ENCODE peak calls at places on chromosomes 6 and 20, in six cellular contexts. C is astrocyte of the cerebellum, B is stomach, P is fibroblast of lung, F is cardiac fibroblast, M is pancreas. H is an unnamed sample.
A peak's percentile ranks its signal among the peaks of the same experiment; 100 is the strongest.

GRCh38 chr6:157728183-157728881 is 94.7 kb upstream of the SNX9 start:
- DNase-seq in B (no peak), C (no peak), F (no peak), M (no peak), P (no peak), H (no peak)

GRCh38 chr6:83057705-83058321 is 7.8 kb downstream of the UBE3D start:
- DNase-seq in M (no peak), F (peak; percentile 68), B (no peak), P (peak; percentile 26), C (no peak), H (peak; percentile 64)

GRCh38 chr20:25090492-25091429 is 8.8 kb upstream of the VSX1 start:
- DNase-seq in M (no peak), P (no peak), F (no peak), B (no peak), C (no peak), H (no peak)

GRCh38 chr20:24838551-24839530 is 110.2 kb upstream of the CST7 start:
- DNase-seq in B (no peak), M (no peak), P (peak; percentile 42), F (peak; percentile 3), C (peak; percentile 38), H (peak; percentile 37)

GRCh38 chr6:13422601-13423247 is 64.7 kb downstream of the GFOD1 start:
- DNase-seq in C (peak; percentile 49), F (peak; percentile 47), B (no peak), P (peak; percentile 74), M (no peak), H (no peak)

GRCh38 chr6:45075246-45075645 is 252.9 kb upstream of the RUNX2 start:
- DNase-seq in F (peak; percentile 94), P (peak; percentile 99), B (no peak), C (peak; percentile 86), M (no peak), H (peak; percentile 97)

GRCh38 chr6:155301867-155302266 is 12.4 kb downstream of the TFB1M start:
- DNase-seq in B (no peak), C (peak; percentile 79), M (no peak), F (peak; percentile 42), P (peak; percentile 63), H (peak; percentile 33)

GRCh38 chr6:82113231-82113630 is 134.3 kb downstream of the IBTK start:
- DNase-seq in B (no peak), P (peak; percentile 41), F (no peak), C (peak; percentile 1), M (no peak), H (no peak)

GRCh38 chr20:40865095-40865494 is 163.5 kb upstream of the TOP1 start:
- DNase-seq in B (no peak), P (no peak), M (no peak), F (peak; percentile 17), C (no peak), H (peak; percentile 70)

GRCh38 chr6:17901493-17901892 is 85.9 kb downstream of the KIF13A start:
- DNase-seq in F (no peak), C (no peak), P (no peak), B (no peak), M (no peak), H (no peak)

GRCh38 chr6:78583079-78583478 is 284.3 kb upstream of the IRAK1BP1 start:
- DNase-seq in F (no peak), C (no peak), M (no peak), P (no peak), B (no peak), H (no peak)

GRCh38 chr20:23282546-23282945 is 68.0 kb upstream of the NXT1 start:
- DNase-seq in P (no peak), B (no peak), M (no peak), F (no peak), C (no peak), H (no peak)

GRCh38 chr6:148348335-148348734 is 5.7 kb downstream of the SASH1 start:
- DNase-seq in C (no peak), M (no peak), P (no peak), F (no peak), B (no peak), H (no peak)

GRCh38 chr6:158237656-158238055 is 69.5 kb downstream of the GTF2H5 start:
- DNase-seq in P (no peak), B (no peak), M (no peak), F (no peak), C (no peak), H (no peak)

GRCh38 chr6:54448617-54449016 is 140.4 kb downstream of the TINAG start:
- DNase-seq in B (no peak), F (no peak), M (no peak), P (no peak), C (no peak), H (no peak)

GRCh38 chr6:156190270-156190669 is 586.9 kb upstream of the ARID1B start:
- DNase-seq in M (no peak), C (no peak), F (no peak), B (no peak), P (no peak), H (no peak)

GRCh38 chr20:62616728-62617621 is 25.3 kb upstream of the SLCO4A1 start:
- DNase-seq in M (no peak), C (no peak), B (peak; percentile 84), P (peak; percentile 45), F (peak; percentile 75), H (peak; percentile 57)

GRCh38 chr6:2651966-2652365 is 98.8 kb downstream of the MYLK4 start:
- DNase-seq in P (no peak), F (no peak), C (no peak), M (no peak), B (no peak), H (no peak)

GRCh38 chr6:81682238-81682795 is 70.2 kb downstream of the TENT5A start:
- DNase-seq in F (no peak), P (peak; percentile 1), C (no peak), B (no peak), M (no peak), H (no peak)

GRCh38 chr6:708237-708598 is 15.3 kb upstream of the EXOC2 start:
- DNase-seq in F (no peak), C (no peak), P (no peak), M (no peak), B (no peak), H (no peak)

GRCh38 chr6:28606424-28607391 is 81.0 kb downstream of the GPX5 start:
- DNase-seq in M (no peak), B (no peak), P (peak; percentile 80), C (no peak), F (peak; percentile 68), H (peak; percentile 75)

GRCh38 chr20:37558779-37559178 is 31.1 kb upstream of the BLCAP start:
- DNase-seq in P (no peak), C (no peak), B (no peak), M (no peak), F (no peak), H (no peak)

GRCh38 chr20:43843096-43843964 is 71.3 kb upstream of the TOX2 start:
- DNase-seq in F (peak; percentile 83), P (peak; percentile 88), B (no peak), M (no peak), C (peak; percentile 42), H (peak; percentile 91)

GRCh38 chr6:116253505-116254296 is at the start of gene TSPYL4:
- DNase-seq in M (peak; percentile 89), F (peak; percentile 98), B (peak; percentile 94), P (peak; percentile 98), C (peak; percentile 96), H (peak; percentile 98)

GRCh38 chr20:46970937-46971630 is 76.4 kb downstream of the EYA2 start:
- DNase-seq in M (no peak), F (peak; percentile 79), B (no peak), C (no peak), P (peak; percentile 76), H (peak; percentile 91)

GRCh38 chr6:7085911-7086310 is 21.9 kb upstream of the RREB1 start:
- DNase-seq in C (no peak), F (peak; percentile 7), P (peak; percentile 3), M (no peak), B (peak; percentile 63), H (no peak)

GRCh38 chr6:158011478-158011920 is 29.8 kb downstream of the SYNJ2 start:
- DNase-seq in P (peak; percentile 49), F (peak; percentile 59), B (no peak), C (no peak), M (no peak), H (no peak)

DNA sequence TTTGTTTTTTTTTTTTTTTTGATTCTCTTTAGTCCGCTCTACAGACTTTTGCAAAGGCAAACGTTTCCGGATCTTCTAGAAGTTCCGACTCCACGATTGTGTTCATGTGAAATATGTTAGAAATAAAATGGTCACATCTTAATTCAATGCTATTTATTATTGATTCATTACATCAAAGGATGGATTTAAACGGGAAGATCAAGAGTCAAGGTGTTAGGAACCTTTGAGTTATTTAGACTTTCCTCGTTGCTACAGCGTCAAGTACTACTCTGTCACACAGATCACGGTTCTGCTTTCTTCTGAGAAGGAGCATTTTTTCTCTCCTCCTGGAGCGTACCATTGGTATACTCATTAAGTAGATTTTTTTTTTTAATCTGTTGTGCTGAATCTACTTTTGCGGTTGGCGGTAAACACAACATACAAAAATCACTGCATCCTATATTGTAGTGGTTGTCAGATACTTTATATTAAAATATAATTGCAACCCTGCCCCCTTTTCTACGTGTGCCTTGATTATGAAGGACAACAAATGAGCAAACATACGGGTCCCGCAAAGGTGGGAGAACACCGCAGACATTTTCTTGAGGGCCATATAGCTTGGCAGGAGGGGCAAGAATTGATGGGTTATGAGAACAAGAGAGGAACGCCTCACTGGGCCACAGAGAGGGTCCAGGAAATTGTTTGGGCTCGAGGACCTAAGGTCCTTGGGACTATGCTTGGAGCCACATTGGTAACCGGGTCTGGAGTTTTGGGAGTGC is 17.5 kb downstream of the HMGN4 start:
- DNase-seq in F (peak; percentile 35), B (no peak), P (peak; percentile 50), M (no peak), C (no peak), H (no peak)
- H3K4me3 ChIP-seq in F (peak overlapping the region; percentile 17), B (no peak overlapping the region), P (peak overlapping the region; percentile 23), M (no peak overlapping the region), C (peak overlapping the region; percentile 59), H (peak overlapping the region; percentile 6)

GRCh38 chr20:32018269-32019155 is 8.3 kb downstream of the CCM2L start:
- DNase-seq in P (no peak), B (peak; percentile 75), F (no peak), M (peak; percentile 75), C (no peak), H (no peak)
- TF ChIP-seq CTCF in P (no peak), B (no peak), F (no peak), M (no peak), C (no peak), H (no peak)

DNA sequence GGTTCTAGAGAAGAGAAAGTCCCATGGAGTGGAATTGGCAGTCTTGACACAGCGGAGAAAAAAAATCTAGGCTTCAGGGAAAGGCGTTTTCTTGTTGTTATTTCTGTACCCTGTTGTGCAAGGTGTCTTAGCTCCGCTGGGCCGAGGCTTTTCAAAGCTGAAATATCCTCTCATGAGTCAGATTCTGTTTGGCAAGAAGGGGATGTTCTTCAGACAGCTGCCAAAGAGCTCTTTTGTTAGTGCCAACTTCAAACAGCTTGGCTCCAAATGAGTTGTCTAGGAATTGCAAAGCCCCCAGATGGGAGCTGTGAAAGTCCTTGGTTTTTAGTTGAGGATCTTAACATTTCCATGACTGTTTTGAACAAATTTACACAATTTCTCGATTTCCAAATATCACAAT is 45.6 kb downstream of the LRRN4 start:
- DNase-seq in B (peak; percentile 64), P (peak; percentile 90), F (peak; percentile 97), C (peak; percentile 86), M (peak; percentile 10), H (peak; percentile 97)
- H3K4me3 ChIP-seq in B (peak overlapping the region; percentile 82), P (peak overlapping the region; percentile 56), F (no peak overlapping the region), C (peak overlapping the region; percentile 62), M (peak overlapping the region; percentile 91), H (no peak overlapping the region)

DNA sequence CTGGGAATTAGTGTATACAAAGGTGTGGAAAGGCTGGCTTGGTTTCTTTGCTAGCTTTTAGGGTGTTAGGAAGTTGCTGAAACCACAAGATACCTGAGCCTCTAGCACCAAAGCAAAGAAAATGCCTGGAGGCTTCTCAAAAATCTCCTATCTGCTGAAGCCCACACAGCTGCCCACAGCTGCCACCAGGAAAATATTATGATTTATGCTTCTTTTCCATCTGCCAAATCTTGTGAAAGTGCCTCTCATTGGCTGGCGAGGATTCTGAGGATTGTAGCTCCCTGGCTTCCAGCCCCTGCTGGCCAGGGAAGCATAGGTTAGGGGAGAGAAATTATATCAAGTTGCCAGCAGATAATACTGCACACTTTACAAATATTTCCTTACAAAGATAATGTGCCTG is 98.5 kb downstream of the MRPL14 start:
- DNase-seq in B (no peak), M (no peak), F (peak; percentile 81), P (peak; percentile 59), C (no peak), H (peak; percentile 97)
- TF ChIP-seq CTCF in B (no peak), M (no peak), F (peak; percentile 35), P (peak; percentile 4), C (peak; percentile 35), H (peak; percentile 81)